ENCODE peak calls at places on chromosomes 1 and 21, in four cellular contexts. O, S, X and E are unnamed samples.

GRCh38 chr1:77275194-77275593 is 6.6 kb upstream of the AK5 start:
- DNase-seq in X (no peak), S (no peak), O (no peak), E (no peak)

GRCh38 chr21:32426592-32427051 is 14.1 kb downstream of the EVA1C start:
- DNase-seq in O (no peak), X (no peak), S (peak), E (no peak)

GRCh38 chr21:16239659-16240265 is 510.0 kb downstream of the USP25 start:
- DNase-seq in O (no peak), X (no peak), S (no peak), E (no peak)

GRCh38 chr1:234782057-234782800 is 172.3 kb upstream of the IRF2BP2 start:
- DNase-seq in O (no peak), X (no peak), S (no peak), E (no peak)

GRCh38 chr1:14850563-14850962 is 252.1 kb downstream of the KAZN start:
- DNase-seq in S (no peak), X (no peak), O (no peak), E (peak)

GRCh38 chr21:41957991-41958766 is 4.4 kb upstream of the C2CD2 start:
- DNase-seq in S (peak), O (peak), X (peak), E (no peak)

GRCh38 chr1:203682401-203683383 is 56.1 kb downstream of the ATP2B4 start:
- DNase-seq in O (no peak), S (no peak), X (no peak), E (peak)

GRCh38 chr1:24411963-24412362 is 1.6 kb downstream of the STPG1 start:
- DNase-seq in S (peak), X (no peak), O (no peak), E (no peak)

GRCh38 chr1:233025156-233025555 is 74.7 kb downstream of the NTPCR start:
- DNase-seq in O (no peak), S (peak), X (peak), E (peak)

GRCh38 chr1:89451011-89451410 is 73.6 kb upstream of the LRRC8B start:
- DNase-seq in S (peak), O (no peak), X (peak), E (peak)

GRCh38 chr1:165218666-165219065 is 137.8 kb downstream of the LMX1A start:
- DNase-seq in S (no peak), X (no peak), O (no peak), E (no peak)

GRCh38 chr21:26519142-26519541 is 53.9 kb downstream of the CYYR1 start:
- DNase-seq in S (no peak), O (no peak), X (no peak), E (no peak)

GRCh38 chr1:29365906-29366670 is 129.8 kb downstream of the PTPRU start:
- DNase-seq in X (no peak), S (no peak), O (no peak), E (no peak)

GRCh38 chr1:243500506-243500905 is 244.7 kb downstream of the SDCCAG8 start:
- DNase-seq in X (no peak), O (no peak), S (no peak), E (no peak)

GRCh38 chr21:36661511-36662309 is 37.2 kb upstream of the SIM2 start:
- DNase-seq in O (no peak), X (no peak), S (peak), E (no peak)

GRCh38 chr1:114505148-114505561 is 5.8 kb downstream of the TRIM33 start:
- DNase-seq in O (no peak), S (no peak), X (no peak), E (no peak)

GRCh38 chr1:23779826-23780371 is 1.7 kb downstream of the PITHD1 start:
- DNase-seq in X (no peak), S (peak), O (no peak), E (no peak)

GRCh38 chr1:6783221-6783620 is 2.0 kb upstream of the CAMTA1 start:
- DNase-seq in X (no peak), S (no peak), O (no peak), E (no peak)

GRCh38 chr1:7383671-7384070 is 387.4 kb upstream of the VAMP3 start:
- DNase-seq in O (no peak), X (no peak), S (no peak), E (no peak)

GRCh38 chr1:193406901-193407300 is 220.5 kb upstream of the B3GALT2 start:
- DNase-seq in S (peak), O (peak), X (peak), E (peak)

GRCh38 chr1:5888606-5889211 is 103.5 kb downstream of the NPHP4 start:
- DNase-seq in S (no peak), O (no peak), X (no peak), E (no peak)

GRCh38 chr1:207962716-207963428 is 51.9 kb upstream of the CD34 start:
- DNase-seq in O (no peak), X (no peak), S (peak), E (peak)

GRCh38 chr1:22689505-22689904 is 21.1 kb upstream of the EPHB2 start:
- DNase-seq in X (no peak), O (peak), S (peak), E (no peak)

GRCh38 chr1:248872752-248873408 is 14.0 kb upstream of the ZNF692 start:
- DNase-seq in S (peak), X (peak), O (no peak), E (peak)

GRCh38 chr1:248871837-248872401 is 13.0 kb upstream of the ZNF692 start:
- DNase-seq in O (no peak), X (no peak), S (no peak), E (no peak)

GRCh38 chr1:248873409-248873992 is 14.6 kb upstream of the ZNF692 start:
- DNase-seq in X (peak), O (peak), S (peak), E (peak)

DNA sequence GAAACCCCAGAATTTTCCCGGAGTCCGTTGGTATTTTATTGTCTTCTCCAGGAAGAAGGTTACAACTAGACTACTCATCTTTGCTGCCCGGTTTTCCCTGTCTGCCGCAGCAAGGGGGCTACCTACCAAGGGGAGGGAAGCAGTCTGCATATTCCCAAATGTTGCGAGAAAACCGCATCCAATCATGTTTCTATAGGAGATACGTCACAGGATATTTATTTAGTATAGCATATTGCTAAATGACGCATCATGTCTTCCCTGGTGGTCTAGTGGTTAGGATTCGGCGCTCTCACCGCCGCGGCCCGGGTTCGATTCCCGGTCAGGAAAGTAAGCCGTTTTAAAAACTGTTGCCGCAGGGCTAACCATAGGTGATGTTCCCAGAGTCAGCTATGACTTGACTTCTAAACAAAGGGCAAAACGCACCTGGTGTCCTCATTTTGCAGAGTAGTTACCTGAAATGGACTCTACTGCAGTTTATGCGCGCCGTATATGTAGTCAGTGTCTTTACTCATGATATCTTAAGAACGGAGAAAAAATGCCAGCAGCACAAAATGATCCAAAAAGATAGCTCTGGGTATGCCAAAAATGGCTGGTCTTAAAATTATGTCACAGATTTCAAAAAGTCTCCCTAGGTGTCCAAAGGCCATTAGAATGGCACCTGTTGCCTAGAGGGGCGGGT is 15.2 kb upstream of the ZNF692 start:
- DNase-seq in O (no peak), X (peak), S (peak), E (peak)
- TF ChIP-seq CTCF in O (no peak), X (no peak), S (no peak), E (no peak)

DNA sequence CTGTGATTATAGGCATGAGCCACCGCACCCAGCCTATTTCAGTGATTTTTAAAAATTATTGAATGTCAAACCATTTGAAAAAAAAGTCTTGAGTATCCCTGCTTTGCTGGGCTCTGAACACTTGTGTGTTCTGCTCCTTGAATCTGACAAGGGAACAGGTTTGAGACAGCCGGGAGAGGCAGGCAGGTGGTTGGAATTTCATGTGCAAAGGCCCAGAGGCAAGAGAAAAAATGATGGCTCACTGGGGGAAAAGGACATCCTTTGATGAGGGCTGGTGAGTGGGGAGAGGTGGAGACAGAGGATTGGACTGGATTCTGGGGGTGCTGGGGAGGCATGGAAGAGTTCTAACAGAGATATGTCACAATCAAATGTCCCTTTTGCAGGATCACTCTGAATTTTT is 13.1 kb upstream of the WASF2 start:
- DNase-seq in X (no peak), S (no peak), O (no peak), E (no peak)
- TF ChIP-seq CTCF in X (no peak), S (no peak), O (no peak), E (no peak)

GRCh38 chr1:47415728-47416318 is at the start of gene FOXE3:
- DNase-seq in S (no peak), O (no peak), X (no peak), E (no peak)
- TF ChIP-seq CTCF in S (no peak), O (no peak), X (no peak), E (no peak)

GRCh38 chr1:87120779-87121178 is 206.3 kb downstream of the HS2ST1 start:
- DNase-seq in S (no peak), X (no peak), O (no peak), E (peak)
- TF ChIP-seq CTCF in S (peak), X (peak), O (peak), E (peak)

DNA sequence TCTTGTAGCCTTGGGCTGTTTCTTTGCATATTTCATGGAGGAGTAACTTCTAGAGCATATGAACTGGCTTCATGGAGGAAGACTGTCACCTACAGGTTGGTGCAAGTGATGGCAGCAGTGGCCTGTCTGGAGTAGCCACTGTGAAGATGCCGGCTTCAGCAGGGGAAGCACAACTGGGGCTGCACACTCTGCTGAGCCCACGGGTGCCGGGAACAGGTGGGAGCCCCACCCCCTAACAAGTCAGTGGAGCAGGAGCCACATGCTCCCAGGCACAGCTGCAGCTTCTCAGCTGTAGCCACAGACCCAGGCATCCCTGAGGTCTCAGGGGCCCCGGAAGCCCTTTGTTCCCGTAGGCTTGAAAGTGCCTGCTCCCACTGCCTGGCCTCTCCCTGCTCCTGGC is 43.2 kb upstream of the C1orf185 start:
- DNase-seq in X (peak), S (peak), O (no peak), E (peak)
- TF ChIP-seq CTCF in X (peak), S (peak), O (peak), E (peak)

GRCh38 chr1:167262820-167263219 is 42.1 kb downstream of the POU2F1 start:
- DNase-seq in O (no peak), S (no peak), X (no peak), E (no peak)
- TF ChIP-seq CTCF in O (no peak), S (no peak), X (no peak), E (no peak)

GRCh38 chr1:157163273-157164127 is 25.3 kb upstream of the ETV3 start:
- DNase-seq in S (peak), X (peak), O (no peak), E (peak)

GRCh38 chr1:157167437-157167836 is 29.2 kb upstream of the ETV3 start:
- DNase-seq in X (no peak), S (no peak), O (no peak), E (no peak)

GRCh38 chr1:157168015-157168414 is 29.8 kb upstream of the ETV3 start:
- DNase-seq in X (no peak), O (no peak), S (no peak), E (peak)

GRCh38 chr1:157162345-157162744 is 24.1 kb upstream of the ETV3 start:
- DNase-seq in O (no peak), X (no peak), S (no peak), E (no peak)

GRCh38 chr1:157166581-157166980 is 28.4 kb upstream of the ETV3 start:
- DNase-seq in S (no peak), X (no peak), O (no peak), E (no peak)
- TF ChIP-seq CTCF in S (no peak), X (no peak), O (no peak), E (no peak)

GRCh38 chr1:170267317-170267716 is 121.6 kb downstream of the NTMT2 start:
- DNase-seq in X (no peak), S (peak), O (no peak), E (peak)
- TF ChIP-seq CTCF in X (no peak), S (peak), O (no peak), E (no peak)